ENCODE peak calls at places on chromosomes 12 and 14, in six cellular contexts. P is lower lobe of right lung, X is mesendoderm, A is IMR-90, N is kidney, Y is psoas muscle. L is an unnamed sample.

GRCh38 chr12:49540229-49541139 is 1.7 kb downstream of the KCNH3 start:
- DNase-seq in P (no peak), X (peak), A (no peak), N (peak), Y (no peak), L (no peak)

GRCh38 chr12:86158956-86159355 is 97.2 kb downstream of the MGAT4C start:
- DNase-seq in P (no peak), X (no peak), A (peak), N (no peak), Y (no peak), L (no peak)

GRCh38 chr12:62505786-62506185 is 39.2 kb downstream of the MON2 start:
- DNase-seq in P (no peak), X (no peak), A (no peak), N (no peak), Y (no peak), L (no peak)

GRCh38 chr14:75578099-75578785 is at the start of gene FLVCR2:
- DNase-seq in P (peak), X (peak), A (peak), N (peak), Y (peak), L (no peak)

GRCh38 chr12:106841471-106842302 is 67.2 kb downstream of the RIC8B start:
- DNase-seq in P (no peak), X (peak), A (peak), N (no peak), Y (no peak), L (no peak)

GRCh38 chr12:77324763-77325468 is 259.5 kb upstream of the E2F7 start:
- DNase-seq in P (peak), X (peak), A (peak), N (peak), Y (peak), L (no peak)

GRCh38 chr12:116964740-116965090 is 54.0 kb downstream of the FBXW8 start:
- DNase-seq in P (no peak), X (no peak), A (no peak), N (no peak), Y (no peak), L (no peak)

GRCh38 chr14:100740931-100741330 is 14.2 kb downstream of the DLK1 start:
- DNase-seq in P (no peak), X (no peak), A (no peak), N (no peak), Y (no peak), L (no peak)

GRCh38 chr12:31238764-31239387 is 87.1 kb downstream of the SINHCAF start:
- DNase-seq in P (no peak), X (peak), A (peak), N (peak), Y (peak), L (no peak)

GRCh38 chr12:70829070-70829469 is 91.5 kb downstream of the PTPRR start:
- DNase-seq in P (no peak), X (no peak), A (no peak), N (no peak), Y (no peak), L (no peak)

GRCh38 chr12:69886101-69886500 is 61.1 kb downstream of the MYRFL start:
- DNase-seq in P (no peak), X (no peak), A (no peak), N (no peak), Y (no peak), L (no peak)

GRCh38 chr12:16609140-16609539 is 3.2 kb upstream of the LMO3 start:
- DNase-seq in P (no peak), X (no peak), A (no peak), N (no peak), Y (no peak), L (no peak)

GRCh38 chr14:101049942-101050341 is 146.4 kb upstream of the RTL1 start:
- DNase-seq in P (no peak), X (no peak), A (no peak), N (no peak), Y (no peak), L (no peak)

GRCh38 chr14:77275041-77275854 is 4.2 kb upstream of the NGB start:
- DNase-seq in P (no peak), X (no peak), A (no peak), N (no peak), Y (no peak), L (no peak)

GRCh38 chr12:88471641-88472040 is 108.6 kb downstream of the KITLG start:
- DNase-seq in P (no peak), X (no peak), A (peak), N (no peak), Y (no peak), L (no peak)

GRCh38 chr14:59252772-59253500 is 64.5 kb downstream of the DAAM1 start:
- DNase-seq in P (no peak), X (no peak), A (no peak), N (no peak), Y (no peak), L (no peak)

GRCh38 chr14:60328588-60328987 is 79.6 kb downstream of the PPM1A start:
- DNase-seq in P (no peak), X (peak), A (no peak), N (no peak), Y (no peak), L (no peak)

GRCh38 chr14:100297320-100298300 is 8.6 kb downstream of the SLC25A29 start:
- DNase-seq in P (peak), X (no peak), A (peak), N (peak), Y (peak), L (peak)

GRCh38 chr12:124740691-124741137 is 123.0 kb downstream of the SCARB1 start:
- DNase-seq in P (no peak), X (peak), A (peak), N (peak), Y (peak), L (no peak)

GRCh38 chr12:15701721-15702156 is 87.4 kb downstream of the EPS8 start:
- DNase-seq in P (no peak), X (no peak), A (peak), N (no peak), Y (no peak), L (no peak)

GRCh38 chr12:31897791-31898503 is 61.3 kb upstream of the RESF1 start:
- DNase-seq in P (peak), X (peak), A (no peak), N (peak), Y (no peak), L (no peak)

GRCh38 chr14:44995196-44995595 is 33.2 kb downstream of the TOGARAM1 start:
- DNase-seq in P (no peak), X (no peak), A (no peak), N (no peak), Y (no peak), L (no peak)

GRCh38 chr14:26966942-26967341 is 369.1 kb upstream of the NOVA1 start:
- DNase-seq in P (no peak), X (peak), A (no peak), N (no peak), Y (peak), L (no peak)

GRCh38 chr12:47236109-47236714 is 156.5 kb upstream of the AMIGO2 start:
- DNase-seq in P (no peak), X (no peak), A (peak), N (no peak), Y (no peak), L (peak)

GRCh38 chr14:56821807-56822615 is 11.7 kb upstream of the OTX2 start:
- DNase-seq in P (no peak), X (no peak), A (no peak), N (no peak), Y (no peak), L (no peak)

GRCh38 chr12:119505001-119505400 is 88.6 kb upstream of the TMEM233 start:
- DNase-seq in P (no peak), X (peak), A (no peak), N (no peak), Y (no peak), L (no peak)

DNA sequence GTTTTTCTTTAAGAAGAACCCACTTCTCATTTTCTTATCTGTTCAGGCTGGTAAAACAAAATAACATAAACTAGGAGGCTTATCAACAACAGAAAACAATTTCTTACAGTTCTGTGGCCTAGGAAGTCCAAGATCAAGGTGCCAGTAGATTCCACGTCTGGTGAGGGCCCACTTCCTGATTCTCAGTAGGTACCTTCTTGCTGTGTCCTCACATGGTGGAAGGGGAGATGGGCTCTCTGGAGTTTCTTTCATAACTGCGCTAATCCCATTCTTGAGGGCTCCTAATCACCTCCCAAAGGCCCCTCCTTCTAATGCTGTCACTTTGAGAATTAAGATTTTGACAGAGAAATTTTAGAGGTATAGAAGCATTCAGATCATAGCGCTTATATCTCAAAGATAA is 33.4 kb downstream of the TXNRD1 start:
- DNase-seq in P (no peak), X (no peak), A (no peak), N (no peak), Y (no peak), L (no peak)
- H3K27ac ChIP-seq in P (no peak), X (no peak), A (no peak), N (no peak), Y (no peak), L (no peak)

DNA sequence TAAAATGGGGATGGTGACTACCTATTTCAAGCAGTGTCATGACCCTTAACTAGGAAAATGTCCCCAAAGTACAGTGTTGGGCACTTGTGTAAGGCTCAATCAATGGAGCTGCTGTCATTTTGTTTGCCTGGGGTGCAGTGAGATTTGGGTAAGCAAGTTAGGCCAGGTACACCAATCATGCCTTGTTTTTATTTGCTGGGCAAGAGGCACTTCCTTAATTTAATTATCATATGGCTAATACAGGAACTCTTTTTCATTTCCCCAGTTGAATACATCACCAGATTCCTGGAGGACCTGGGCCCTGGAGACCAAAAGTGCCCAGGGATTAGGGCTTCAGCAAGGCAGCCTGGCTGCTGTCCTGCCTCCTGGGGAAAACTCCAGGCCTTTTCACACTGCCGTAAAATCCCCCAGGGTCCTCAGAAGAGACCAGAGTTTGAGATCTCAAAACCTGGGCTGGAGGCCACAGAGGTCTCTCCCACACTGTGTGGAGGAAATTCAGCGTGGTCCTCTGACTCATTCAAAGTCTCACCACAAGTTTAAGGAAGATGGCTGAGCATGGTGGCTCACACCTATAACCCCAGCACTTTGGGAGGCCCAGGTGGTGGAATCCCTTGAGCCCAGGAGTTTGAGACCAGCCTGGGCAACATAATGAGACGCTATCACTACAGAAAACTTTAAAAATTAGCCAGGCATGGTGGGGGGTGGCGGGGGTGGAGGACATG is 28.4 kb upstream of the FOXN3 start:
- DNase-seq in P (no peak), X (no peak), A (peak), N (no peak), Y (no peak), L (no peak)
- H3K4me3 ChIP-seq in P (no peak), X (no peak), A (no peak), N (no peak), Y (no peak), L (no peak)

GRCh38 chr12:13061377-13061776 is 17.2 kb downstream of the FAM234B start:
- DNase-seq in P (no peak), X (peak), A (no peak), N (no peak), Y (no peak), L (no peak)
- H3K27ac ChIP-seq in P (no peak), X (peak), A (no peak), N (no peak), Y (no peak), L (no peak)

GRCh38 chr14:94292526-94292871 is 569 bp downstream of the SERPINA10 start:
- DNase-seq in P (no peak), X (no peak), A (no peak), N (no peak), Y (no peak), L (no peak)

GRCh38 chr14:94291906-94292525 is 1.1 kb downstream of the SERPINA10 start:
- DNase-seq in P (no peak), X (no peak), A (no peak), N (no peak), Y (no peak), L (no peak)

GRCh38 chr14:94288610-94289465 is 4.2 kb downstream of the SERPINA10 start:
- DNase-seq in P (no peak), X (peak), A (no peak), N (no peak), Y (no peak), L (no peak)

GRCh38 chr14:94291159-94291905 is 1.7 kb downstream of the SERPINA10 start:
- DNase-seq in P (no peak), X (no peak), A (no peak), N (no peak), Y (no peak), L (no peak)

GRCh38 chr14:94290197-94290596 is 2.9 kb downstream of the SERPINA10 start:
- DNase-seq in P (no peak), X (no peak), A (no peak), N (no peak), Y (no peak), L (no peak)
- H3K4me3 ChIP-seq in P (no peak), X (no peak), A (no peak), N (no peak), Y (no peak), L (no peak)